ENCODE peak calls at places on chromosomes 1 and 21, in eight cellular contexts. One of them, this sample, is unnamed.

GRCh38 chr1:87706779-87707228 is 378.1 kb downstream of the LMO4 start:
- DNase-seq in fibroblast of lung: peak; percentile 62
- DNase-seq in HEK293T: no peak
- DNase-seq in bronchial epithelial cell: no peak
- DNase-seq in Kasumi-1: no peak
- DNase-seq in anterior cingulate cortex: no peak
- DNase-seq in B cell: no peak
- DNase-seq in testis: no peak
- DNase-seq in this sample: no peak

GRCh38 chr21:38325761-38326420 is 69.1 kb downstream of the KCNJ15 start:
- DNase-seq in fibroblast of lung: no peak
- DNase-seq in HEK293T: no peak
- DNase-seq in bronchial epithelial cell: no peak
- DNase-seq in Kasumi-1: no peak
- DNase-seq in anterior cingulate cortex: no peak
- DNase-seq in B cell: no peak
- DNase-seq in testis: no peak
- DNase-seq in this sample: no peak

GRCh38 chr1:207996632-207997031 is 85.7 kb upstream of the CD34 start:
- DNase-seq in fibroblast of lung: no peak
- DNase-seq in HEK293T: no peak
- DNase-seq in bronchial epithelial cell: no peak
- DNase-seq in Kasumi-1: peak; percentile 72
- DNase-seq in anterior cingulate cortex: no peak
- DNase-seq in B cell: no peak
- DNase-seq in testis: no peak
- DNase-seq in this sample: no peak

GRCh38 chr1:203181586-203182376 is 4.7 kb downstream of the CHI3L1 start:
- DNase-seq in fibroblast of lung: no peak
- DNase-seq in HEK293T: no peak
- DNase-seq in bronchial epithelial cell: no peak
- DNase-seq in Kasumi-1: no peak
- DNase-seq in anterior cingulate cortex: no peak
- DNase-seq in B cell: no peak
- DNase-seq in testis: peak; percentile 54
- DNase-seq in this sample: no peak

GRCh38 chr1:43997295-43997694 is 5.9 kb downstream of the CCDC24 start:
- DNase-seq in fibroblast of lung: no peak
- DNase-seq in HEK293T: no peak
- DNase-seq in bronchial epithelial cell: no peak
- DNase-seq in Kasumi-1: no peak
- DNase-seq in anterior cingulate cortex: no peak
- DNase-seq in B cell: no peak
- DNase-seq in testis: no peak
- DNase-seq in this sample: no peak

GRCh38 chr1:153428790-153429189 is 12.5 kb downstream of the S100A7A start:
- DNase-seq in fibroblast of lung: no peak
- DNase-seq in HEK293T: no peak
- DNase-seq in bronchial epithelial cell: no peak
- DNase-seq in Kasumi-1: no peak
- DNase-seq in anterior cingulate cortex: no peak
- DNase-seq in B cell: no peak
- DNase-seq in testis: no peak
- DNase-seq in this sample: no peak

GRCh38 chr1:38005195-38006007 is at the start of gene FHL3:
- DNase-seq in fibroblast of lung: peak; percentile 68
- DNase-seq in HEK293T: peak; percentile 74
- DNase-seq in bronchial epithelial cell: no peak
- DNase-seq in Kasumi-1: peak; percentile 71
- DNase-seq in anterior cingulate cortex: no peak
- DNase-seq in B cell: peak; percentile 74
- DNase-seq in testis: peak; percentile 50
- DNase-seq in this sample: peak; percentile 63

GRCh38 chr1:160544647-160545046 is 21.6 kb upstream of the SLAMF6 start:
- DNase-seq in fibroblast of lung: no peak
- DNase-seq in HEK293T: no peak
- DNase-seq in bronchial epithelial cell: no peak
- DNase-seq in Kasumi-1: peak; percentile 53
- DNase-seq in anterior cingulate cortex: no peak
- DNase-seq in B cell: no peak
- DNase-seq in testis: no peak
- DNase-seq in this sample: no peak

GRCh38 chr1:61449410-61449809 is 275.5 kb downstream of the TM2D1 start:
- DNase-seq in fibroblast of lung: no peak
- DNase-seq in HEK293T: no peak
- DNase-seq in bronchial epithelial cell: no peak
- DNase-seq in Kasumi-1: no peak
- DNase-seq in anterior cingulate cortex: no peak
- DNase-seq in B cell: no peak
- DNase-seq in testis: no peak
- DNase-seq in this sample: no peak

GRCh38 chr21:44650973-44651675 is 3.3 kb downstream of the KRTAP12-4 start:
- DNase-seq in fibroblast of lung: no peak
- DNase-seq in HEK293T: no peak
- DNase-seq in bronchial epithelial cell: no peak
- DNase-seq in Kasumi-1: no peak
- DNase-seq in anterior cingulate cortex: no peak
- DNase-seq in B cell: no peak
- DNase-seq in testis: no peak
- DNase-seq in this sample: no peak

GRCh38 chr1:111846842-111847241 is 91.1 kb downstream of the DDX20 start:
- DNase-seq in fibroblast of lung: no peak
- DNase-seq in HEK293T: no peak
- DNase-seq in bronchial epithelial cell: no peak
- DNase-seq in Kasumi-1: no peak
- DNase-seq in anterior cingulate cortex: no peak
- DNase-seq in B cell: no peak
- DNase-seq in testis: no peak
- DNase-seq in this sample: no peak

GRCh38 chr1:231241751-231242150 is 739 bp downstream of the GNPAT start:
- DNase-seq in fibroblast of lung: peak; percentile 2
- DNase-seq in HEK293T: peak; percentile 54
- DNase-seq in bronchial epithelial cell: peak; percentile 16
- DNase-seq in Kasumi-1: peak; percentile 39
- DNase-seq in anterior cingulate cortex: no peak
- DNase-seq in B cell: no peak
- DNase-seq in testis: peak; percentile 34
- DNase-seq in this sample: peak; percentile 14

GRCh38 chr1:19038732-19039131 is 82.3 kb upstream of the IFFO2 start:
- DNase-seq in fibroblast of lung: no peak
- DNase-seq in HEK293T: no peak
- DNase-seq in bronchial epithelial cell: no peak
- DNase-seq in Kasumi-1: no peak
- DNase-seq in anterior cingulate cortex: no peak
- DNase-seq in B cell: no peak
- DNase-seq in testis: no peak
- DNase-seq in this sample: no peak

GRCh38 chr1:47941609-47942237 is 55.5 kb downstream of the TRABD2B start:
- DNase-seq in fibroblast of lung: no peak
- DNase-seq in HEK293T: no peak
- DNase-seq in bronchial epithelial cell: peak; percentile 94
- DNase-seq in Kasumi-1: no peak
- DNase-seq in anterior cingulate cortex: no peak
- DNase-seq in B cell: no peak
- DNase-seq in testis: no peak
- DNase-seq in this sample: no peak

GRCh38 chr1:242828828-242829227 is 304.3 kb upstream of the PLD5 start:
- DNase-seq in fibroblast of lung: peak; percentile 22
- DNase-seq in HEK293T: no peak
- DNase-seq in bronchial epithelial cell: no peak
- DNase-seq in Kasumi-1: no peak
- DNase-seq in anterior cingulate cortex: peak; percentile 26
- DNase-seq in B cell: no peak
- DNase-seq in testis: no peak
- DNase-seq in this sample: no peak

GRCh38 chr1:3530086-3530930 is 75.8 kb downstream of the ARHGEF16 start:
- DNase-seq in fibroblast of lung: no peak
- DNase-seq in HEK293T: no peak
- DNase-seq in bronchial epithelial cell: no peak
- DNase-seq in Kasumi-1: no peak
- DNase-seq in anterior cingulate cortex: no peak
- DNase-seq in B cell: no peak
- DNase-seq in testis: no peak
- DNase-seq in this sample: peak; percentile 34

GRCh38 chr1:5977494-5978444 is 14.5 kb downstream of the NPHP4 start:
- DNase-seq in fibroblast of lung: no peak
- DNase-seq in HEK293T: no peak
- DNase-seq in bronchial epithelial cell: no peak
- DNase-seq in Kasumi-1: no peak
- DNase-seq in anterior cingulate cortex: no peak
- DNase-seq in B cell: no peak
- DNase-seq in testis: no peak
- DNase-seq in this sample: no peak

GRCh38 chr1:201708085-201708512 is 120.9 kb upstream of the IPO9 start:
- DNase-seq in fibroblast of lung: peak; percentile 73
- DNase-seq in HEK293T: no peak
- DNase-seq in bronchial epithelial cell: no peak
- DNase-seq in Kasumi-1: peak; percentile 62
- DNase-seq in anterior cingulate cortex: peak; percentile 59
- DNase-seq in B cell: no peak
- DNase-seq in testis: no peak
- DNase-seq in this sample: no peak